ENCODE peak calls at places on chromosomes 12 and 14, in four cellular contexts. A is activated naive CD4-positive, alpha-beta T cell treated with Interleukin-2 at 50 U/mL for 16 hours; V is T47D; G is stimulated activated CD4-positive, alpha-beta T cell treated with anti-CD3 and anti-CD28 coated beads, Interleukin-4, amount 100 ng/mL, for 48 hours. K is an unnamed sample.

GRCh38 chr14:70845601-70846000 is 36.3 kb upstream of the MAP3K9 start:
- DNase-seq in A (no peak), V (no peak), G (no peak), K (no peak)

GRCh38 chr14:70601162-70601561 is 707 bp upstream of the MED6 start:
- DNase-seq in A (no peak), V (no peak), G (no peak), K (no peak)

GRCh38 chr14:79661762-79662161 is 549.5 kb downstream of the DIO2 start:
- DNase-seq in A (no peak), V (no peak), G (no peak), K (no peak)

GRCh38 chr14:100673085-100673806 is 53.4 kb upstream of the DLK1 start:
- DNase-seq in A (no peak), V (peak), G (no peak), K (peak)

GRCh38 chr12:117967512-117967911 is 1.3 kb downstream of the KSR2 start:
- DNase-seq in A (no peak), V (no peak), G (no peak), K (peak)

GRCh38 chr14:44944107-44944506 is 17.6 kb downstream of the KLHL28 start:
- DNase-seq in A (no peak), V (no peak), G (no peak), K (no peak)

GRCh38 chr12:49623142-49623899 is at the start of gene PRPF40B:
- DNase-seq in A (peak), V (peak), G (peak), K (peak)

GRCh38 chr14:51638071-51638944 is 13.4 kb upstream of the FRMD6 start:
- DNase-seq in A (no peak), V (no peak), G (no peak), K (no peak)

GRCh38 chr14:36454599-36455240 is 65.3 kb downstream of the NKX2-1 start:
- DNase-seq in A (no peak), V (no peak), G (no peak), K (no peak)

GRCh38 chr12:66688836-66689439 is 10.1 kb upstream of the GRIP1 start:
- DNase-seq in A (peak), V (peak), G (no peak), K (no peak)

GRCh38 chr14:24944800-24945199 is 105.1 kb downstream of the STXBP6 start:
- DNase-seq in A (no peak), V (no peak), G (no peak), K (no peak)

GRCh38 chr14:64727551-64728071 is 23.4 kb downstream of the PLEKHG3 start:
- DNase-seq in A (no peak), V (no peak), G (no peak), K (no peak)

GRCh38 chr12:50572275-50572674 is 67.5 kb downstream of the DIP2B start:
- DNase-seq in A (no peak), V (no peak), G (no peak), K (no peak)

GRCh38 chr12:100248886-100249285 is 18.0 kb downstream of the DEPDC4 start:
- DNase-seq in A (no peak), V (no peak), G (no peak), K (no peak)

GRCh38 chr14:36716614-36717184 is 55.0 kb downstream of the PAX9 start:
- DNase-seq in A (no peak), V (no peak), G (no peak), K (no peak)

GRCh38 chr12:52243264-52243773 is 10.3 kb downstream of the KRT7 start:
- DNase-seq in A (no peak), V (no peak), G (no peak), K (no peak)

GRCh38 chr14:52313903-52314481 is at the start of gene PTGER2:
- DNase-seq in A (peak), V (peak), G (peak), K (no peak)

GRCh38 chr12:46388427-46388992 is 15.9 kb upstream of the SLC38A2 start:
- DNase-seq in A (no peak), V (no peak), G (no peak), K (no peak)

GRCh38 chr12:100200450-100201181 is at the start of gene ACTR6:
- DNase-seq in A (peak), V (peak), G (peak), K (peak)

GRCh38 chr12:5808956-5809355 is 136.1 kb downstream of the ANO2 start:
- DNase-seq in A (no peak), V (no peak), G (no peak), K (no peak)

GRCh38 chr12:48007206-48007605 is 2.9 kb upstream of the COL2A1 start:
- DNase-seq in A (no peak), V (no peak), G (no peak), K (no peak)

GRCh38 chr12:132392389-132393244 is 63.2 kb upstream of the GALNT9 start:
- DNase-seq in A (no peak), V (no peak), G (no peak), K (no peak)

GRCh38 chr12:22042981-22043669 is 2.9 kb upstream of the CMAS start:
- DNase-seq in A (no peak), V (no peak), G (no peak), K (no peak)

GRCh38 chr14:90739318-90740077 is 76.7 kb downstream of the TTC7B start:
- DNase-seq in A (no peak), V (no peak), G (no peak), K (no peak)

GRCh38 chr12:32179011-32179395 is 72.4 kb downstream of the BICD1 start:
- DNase-seq in A (no peak), V (no peak), G (no peak), K (no peak)

GRCh38 chr12:64595863-64596793 is 14.2 kb upstream of the RASSF3 start:
- DNase-seq in A (no peak), V (no peak), G (no peak), K (no peak)

GRCh38 chr12:49661191-49661590 is 37.8 kb downstream of the PRPF40B start:
- DNase-seq in A (peak), V (no peak), G (no peak), K (no peak)

GRCh38 chr14:24677956-24678355 is 44.0 kb upstream of the GZMB start:
- DNase-seq in A (no peak), V (no peak), G (no peak), K (no peak)

GRCh38 chr12:110354172-110354780 is 49.2 kb downstream of the ANAPC7 start:
- DNase-seq in A (no peak), V (no peak), G (no peak), K (no peak)

GRCh38 chr12:2264622-2265306 is 212.0 kb downstream of the CACNA1C start:
- DNase-seq in A (no peak), V (no peak), G (no peak), K (no peak)

GRCh38 chr14:61168126-61168525 is 113.0 kb downstream of the TMEM30B start:
- DNase-seq in A (no peak), V (no peak), G (no peak), K (no peak)

GRCh38 chr12:127179199-127179598 is 1087.8 kb upstream of the TMEM132C start:
- DNase-seq in A (no peak), V (no peak), G (no peak), K (no peak)

GRCh38 chr12:65384240-65384639 is 105.8 kb downstream of the MSRB3 start:
- DNase-seq in A (no peak), V (no peak), G (no peak), K (no peak)

GRCh38 chr12:46380881-46381280 is 8.3 kb upstream of the SLC38A2 start:
- DNase-seq in A (no peak), V (no peak), G (no peak), K (no peak)

GRCh38 chr14:23559010-23559920 is 3.2 kb downstream of the THTPA start:
- DNase-seq in A (peak), V (no peak), G (peak), K (peak)

K was measured in NCI-H187.